ENCODE peak calls at places on chromosomes 11 and 22, in nine cellular contexts. One of them, this sample, is unnamed.

GRCh38 chr11:126345283-126345682 is 10.2 kb upstream of the ST3GAL4 start:
- DNase-seq in ovary: no peak
- DNase-seq in kidney: peak
- DNase-seq in fibroblast of lung: no peak
- DNase-seq in mesenchymal stem cell: no peak
- DNase-seq in heart left ventricle: peak
- DNase-seq in uterus: no peak
- DNase-seq in MM.1S: no peak
- DNase-seq in right lobe of liver: peak
- DNase-seq in this sample: no peak

GRCh38 chr11:126112547-126112946 is 49.9 kb upstream of the CDON start:
- DNase-seq in ovary: peak
- DNase-seq in kidney: no peak
- DNase-seq in fibroblast of lung: no peak
- DNase-seq in mesenchymal stem cell: peak
- DNase-seq in heart left ventricle: no peak
- DNase-seq in uterus: no peak
- DNase-seq in MM.1S: no peak
- DNase-seq in right lobe of liver: no peak
- DNase-seq in this sample: peak

GRCh38 chr11:10282121-10282520 is 11.9 kb downstream of the SBF2 start:
- DNase-seq in ovary: no peak
- DNase-seq in kidney: no peak
- DNase-seq in fibroblast of lung: no peak
- DNase-seq in mesenchymal stem cell: no peak
- DNase-seq in heart left ventricle: no peak
- DNase-seq in uterus: no peak
- DNase-seq in MM.1S: no peak
- DNase-seq in right lobe of liver: no peak
- DNase-seq in this sample: no peak

GRCh38 chr11:47161134-47161854 is 15.4 kb downstream of the ARFGAP2 start:
- DNase-seq in ovary: peak
- DNase-seq in kidney: peak
- DNase-seq in fibroblast of lung: peak
- DNase-seq in mesenchymal stem cell: peak
- DNase-seq in heart left ventricle: peak
- DNase-seq in uterus: peak
- DNase-seq in MM.1S: peak
- DNase-seq in right lobe of liver: no peak
- DNase-seq in this sample: peak

GRCh38 chr11:10376061-10376460 is 71.2 kb downstream of the ADM start:
- DNase-seq in ovary: peak
- DNase-seq in kidney: no peak
- DNase-seq in fibroblast of lung: peak
- DNase-seq in mesenchymal stem cell: no peak
- DNase-seq in heart left ventricle: no peak
- DNase-seq in uterus: no peak
- DNase-seq in MM.1S: no peak
- DNase-seq in right lobe of liver: no peak
- DNase-seq in this sample: no peak

GRCh38 chr11:99565333-99565732 is 544.6 kb downstream of the CNTN5 start:
- DNase-seq in ovary: no peak
- DNase-seq in kidney: no peak
- DNase-seq in fibroblast of lung: no peak
- DNase-seq in mesenchymal stem cell: no peak
- DNase-seq in heart left ventricle: no peak
- DNase-seq in uterus: no peak
- DNase-seq in MM.1S: no peak
- DNase-seq in right lobe of liver: no peak
- DNase-seq in this sample: no peak

GRCh38 chr11:13183094-13183825 is 94.3 kb upstream of the BMAL1 start:
- DNase-seq in ovary: no peak
- DNase-seq in kidney: no peak
- DNase-seq in fibroblast of lung: peak
- DNase-seq in mesenchymal stem cell: peak
- DNase-seq in heart left ventricle: no peak
- DNase-seq in uterus: no peak
- DNase-seq in MM.1S: peak
- DNase-seq in right lobe of liver: no peak
- DNase-seq in this sample: no peak

GRCh38 chr11:66912963-66913362 is 45.2 kb downstream of the PC start:
- DNase-seq in ovary: no peak
- DNase-seq in kidney: no peak
- DNase-seq in fibroblast of lung: no peak
- DNase-seq in mesenchymal stem cell: no peak
- DNase-seq in heart left ventricle: no peak
- DNase-seq in uterus: no peak
- DNase-seq in MM.1S: no peak
- DNase-seq in right lobe of liver: no peak
- DNase-seq in this sample: no peak

GRCh38 chr11:32772731-32773130 is 21.7 kb downstream of the CCDC73 start:
- DNase-seq in ovary: no peak
- DNase-seq in kidney: no peak
- DNase-seq in fibroblast of lung: no peak
- DNase-seq in mesenchymal stem cell: no peak
- DNase-seq in heart left ventricle: no peak
- DNase-seq in uterus: no peak
- DNase-seq in MM.1S: no peak
- DNase-seq in right lobe of liver: no peak
- DNase-seq in this sample: no peak

GRCh38 chr11:57735655-57736298 is 5.5 kb upstream of the SELENOH start:
- DNase-seq in ovary: no peak
- DNase-seq in kidney: no peak
- DNase-seq in fibroblast of lung: no peak
- DNase-seq in mesenchymal stem cell: no peak
- DNase-seq in heart left ventricle: no peak
- DNase-seq in uterus: no peak
- DNase-seq in MM.1S: peak
- DNase-seq in right lobe of liver: no peak
- DNase-seq in this sample: no peak

GRCh38 chr22:27879923-27880322 is 39.1 kb downstream of the PITPNB start:
- DNase-seq in ovary: no peak
- DNase-seq in kidney: no peak
- DNase-seq in fibroblast of lung: peak
- DNase-seq in mesenchymal stem cell: peak
- DNase-seq in heart left ventricle: no peak
- DNase-seq in uterus: no peak
- DNase-seq in MM.1S: peak
- DNase-seq in right lobe of liver: no peak
- DNase-seq in this sample: no peak

GRCh38 chr22:27877501-27877900 is 41.6 kb downstream of the PITPNB start:
- DNase-seq in ovary: no peak
- DNase-seq in kidney: no peak
- DNase-seq in fibroblast of lung: peak
- DNase-seq in mesenchymal stem cell: no peak
- DNase-seq in heart left ventricle: no peak
- DNase-seq in uterus: no peak
- DNase-seq in MM.1S: peak
- DNase-seq in right lobe of liver: no peak
- DNase-seq in this sample: no peak

GRCh38 chr22:27881404-27881803 is 37.7 kb downstream of the PITPNB start:
- DNase-seq in ovary: peak
- DNase-seq in kidney: no peak
- DNase-seq in fibroblast of lung: peak
- DNase-seq in mesenchymal stem cell: peak
- DNase-seq in heart left ventricle: no peak
- DNase-seq in uterus: peak
- DNase-seq in MM.1S: no peak
- DNase-seq in right lobe of liver: no peak
- DNase-seq in this sample: peak

GRCh38 chr22:27883656-27884350 is 35.3 kb downstream of the PITPNB start:
- DNase-seq in ovary: no peak
- DNase-seq in kidney: no peak
- DNase-seq in fibroblast of lung: no peak
- DNase-seq in mesenchymal stem cell: no peak
- DNase-seq in heart left ventricle: no peak
- DNase-seq in uterus: no peak
- DNase-seq in MM.1S: no peak
- DNase-seq in right lobe of liver: no peak
- DNase-seq in this sample: no peak

GRCh38 chr22:27880778-27881394 is 38.2 kb downstream of the PITPNB start:
- DNase-seq in ovary: no peak
- DNase-seq in kidney: no peak
- DNase-seq in fibroblast of lung: peak
- DNase-seq in mesenchymal stem cell: peak
- DNase-seq in heart left ventricle: no peak
- DNase-seq in uterus: peak
- DNase-seq in MM.1S: peak
- DNase-seq in right lobe of liver: no peak
- DNase-seq in this sample: no peak
- H3K27ac ChIP-seq in ovary: peak
- H3K27ac ChIP-seq in kidney: no peak
- H3K27ac ChIP-seq in fibroblast of lung: peak
- H3K27ac ChIP-seq in mesenchymal stem cell: peak
- H3K27ac ChIP-seq in heart left ventricle: no peak
- H3K27ac ChIP-seq in uterus: peak
- H3K27ac ChIP-seq in MM.1S: no peak
- H3K27ac ChIP-seq in right lobe of liver: peak
- H3K27ac ChIP-seq in this sample: peak

DNA sequence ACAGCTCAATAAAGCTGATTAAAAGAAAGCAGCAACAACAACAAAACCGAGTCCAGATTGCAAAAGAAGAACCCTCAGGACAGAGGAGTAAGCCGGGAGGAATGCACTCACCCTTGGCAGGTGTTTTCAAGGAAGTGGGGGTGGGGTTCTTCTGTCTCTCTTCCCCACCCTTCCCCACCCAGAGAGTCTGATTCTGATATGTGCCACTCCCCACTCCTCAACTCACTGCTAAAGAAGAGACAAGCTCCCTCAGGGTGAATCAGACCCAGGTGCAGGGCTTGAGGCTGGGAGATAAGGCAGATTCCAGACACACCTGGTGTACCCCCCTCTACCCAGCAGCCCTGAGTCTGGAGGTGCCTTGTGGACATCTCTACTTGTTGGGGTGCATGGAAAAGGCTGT is 38.4 kb upstream of the PHF21A start:
- DNase-seq in ovary: no peak
- DNase-seq in kidney: no peak
- DNase-seq in fibroblast of lung: no peak
- DNase-seq in mesenchymal stem cell: no peak
- DNase-seq in heart left ventricle: no peak
- DNase-seq in uterus: no peak
- DNase-seq in MM.1S: no peak
- DNase-seq in right lobe of liver: no peak
- DNase-seq in this sample: no peak
- H3K27ac ChIP-seq in ovary: no peak
- H3K27ac ChIP-seq in kidney: no peak
- H3K27ac ChIP-seq in fibroblast of lung: no peak
- H3K27ac ChIP-seq in mesenchymal stem cell: no peak
- H3K27ac ChIP-seq in heart left ventricle: no peak
- H3K27ac ChIP-seq in uterus: no peak
- H3K27ac ChIP-seq in MM.1S: no peak
- H3K27ac ChIP-seq in right lobe of liver: no peak
- H3K27ac ChIP-seq in this sample: no peak

DNA sequence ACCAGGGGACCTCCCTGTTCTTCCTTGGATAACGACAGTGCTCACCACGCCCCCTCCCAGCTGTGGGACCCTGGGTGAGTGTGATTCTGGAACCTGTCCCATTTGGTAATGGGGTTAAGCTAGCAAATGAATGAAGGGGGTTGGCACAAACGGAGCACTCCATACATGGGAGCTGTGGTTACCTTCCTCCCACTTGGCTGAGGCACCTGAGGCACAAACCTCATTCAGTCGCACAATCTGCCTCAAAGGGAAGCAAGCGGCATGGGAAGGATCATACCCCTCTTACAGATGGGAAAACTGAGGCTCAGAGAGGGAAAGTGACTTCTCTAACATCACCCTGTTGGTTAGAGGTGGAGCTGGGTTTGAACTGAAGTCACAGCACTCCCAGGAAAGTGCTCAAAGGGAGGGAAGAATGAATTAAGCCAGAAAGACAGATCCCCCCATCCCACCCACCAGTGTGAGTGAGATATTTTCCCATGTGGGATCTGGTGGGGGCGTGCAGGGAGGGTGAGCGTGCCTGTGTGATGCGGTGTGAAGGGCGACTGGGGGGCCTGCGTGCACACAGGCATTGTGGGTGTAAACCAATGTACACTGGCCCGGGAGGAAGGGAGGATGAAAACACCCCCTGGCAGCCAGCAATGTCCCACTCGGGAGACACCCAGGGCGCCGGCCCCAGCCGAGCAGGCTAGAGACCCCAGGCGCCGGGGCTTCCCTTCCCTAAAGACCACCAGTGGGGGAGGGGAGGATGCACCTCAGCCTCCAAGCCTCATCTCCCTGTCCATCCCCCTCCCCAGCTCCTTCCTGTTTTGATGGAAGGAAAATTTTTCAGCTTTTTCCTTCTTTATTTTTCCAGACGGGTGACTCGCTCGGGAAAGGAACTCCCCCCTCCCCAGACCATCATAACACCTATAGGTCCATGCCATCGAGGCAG is 7.9 kb upstream of the PDGFB start:
- DNase-seq in ovary: no peak
- DNase-seq in kidney: no peak
- DNase-seq in fibroblast of lung: peak
- DNase-seq in mesenchymal stem cell: no peak
- DNase-seq in heart left ventricle: no peak
- DNase-seq in uterus: no peak
- DNase-seq in MM.1S: no peak
- DNase-seq in right lobe of liver: no peak
- DNase-seq in this sample: no peak
- H3K27ac ChIP-seq in ovary: no peak
- H3K27ac ChIP-seq in kidney: no peak
- H3K27ac ChIP-seq in fibroblast of lung: peak
- H3K27ac ChIP-seq in mesenchymal stem cell: no peak
- H3K27ac ChIP-seq in heart left ventricle: peak
- H3K27ac ChIP-seq in uterus: peak
- H3K27ac ChIP-seq in MM.1S: peak
- H3K27ac ChIP-seq in right lobe of liver: no peak
- H3K27ac ChIP-seq in this sample: peak

DNA sequence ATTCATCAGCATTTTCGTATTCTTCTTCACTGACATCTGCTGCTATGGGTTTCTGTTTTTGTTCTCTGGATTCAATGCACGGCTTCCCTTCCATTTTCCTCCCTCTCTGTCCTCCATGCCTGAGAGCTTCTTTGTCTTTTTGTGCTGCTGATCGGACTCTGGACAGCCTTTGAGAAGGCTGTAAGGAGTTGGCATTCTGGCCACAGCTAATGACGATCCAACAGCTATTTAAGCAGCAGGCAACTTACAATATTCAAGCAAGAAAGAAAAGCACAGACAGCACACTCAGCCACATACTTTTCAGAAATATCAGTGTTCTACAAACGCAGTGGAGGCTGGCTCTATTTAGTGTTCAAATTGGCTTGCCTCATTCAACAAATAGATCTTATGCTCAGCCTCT is 60.9 kb upstream of the ZC3H12C start:
- DNase-seq in ovary: no peak
- DNase-seq in kidney: no peak
- DNase-seq in fibroblast of lung: peak
- DNase-seq in mesenchymal stem cell: no peak
- DNase-seq in heart left ventricle: no peak
- DNase-seq in uterus: no peak
- DNase-seq in MM.1S: peak
- DNase-seq in right lobe of liver: no peak
- DNase-seq in this sample: no peak
- H3K27ac ChIP-seq in ovary: no peak
- H3K27ac ChIP-seq in kidney: no peak
- H3K27ac ChIP-seq in fibroblast of lung: no peak
- H3K27ac ChIP-seq in mesenchymal stem cell: no peak
- H3K27ac ChIP-seq in heart left ventricle: no peak
- H3K27ac ChIP-seq in uterus: no peak
- H3K27ac ChIP-seq in MM.1S: peak
- H3K27ac ChIP-seq in right lobe of liver: no peak
- H3K27ac ChIP-seq in this sample: no peak

GRCh38 chr11:124844664-124845079 is 20.6 kb upstream of the ROBO3 start:
- DNase-seq in ovary: no peak
- DNase-seq in kidney: no peak
- DNase-seq in fibroblast of lung: no peak
- DNase-seq in mesenchymal stem cell: no peak
- DNase-seq in heart left ventricle: no peak
- DNase-seq in uterus: no peak
- DNase-seq in MM.1S: no peak
- DNase-seq in right lobe of liver: no peak
- DNase-seq in this sample: no peak
- H3K27ac ChIP-seq in ovary: no peak
- H3K27ac ChIP-seq in kidney: no peak
- H3K27ac ChIP-seq in fibroblast of lung: no peak
- H3K27ac ChIP-seq in mesenchymal stem cell: no peak
- H3K27ac ChIP-seq in heart left ventricle: no peak
- H3K27ac ChIP-seq in uterus: no peak
- H3K27ac ChIP-seq in MM.1S: no peak
- H3K27ac ChIP-seq in right lobe of liver: no peak
- H3K27ac ChIP-seq in this sample: no peak